ENCODE peak calls at places on chromosomes 11 and 22, in ten cellular contexts. One of them, this sample, is unnamed.
A peak's percentile ranks its signal among the peaks of the same experiment; 100 is the strongest.

GRCh38 chr11:100719809-100720221 is 32.7 kb downstream of the ARHGAP42 start:
- DNase-seq in stimulated activated CD4-positive, alpha-beta T cell treated with anti-CD3 and anti-CD28 coated beads, Interleukin-1b, Interleukin-23, amount 100 ng/mL, for 4 hours: no peak
- DNase-seq in activated CD4-positive, alpha-beta T cell treated with anti-CD3 and anti-CD28 coated beads, Interleukin-2, amount 50 U/mL, for 4 hours: no peak
- DNase-seq in NCI-H774: peak; percentile 52
- DNase-seq in SK-MEL-5: no peak
- DNase-seq in right lobe of liver: peak; percentile 72
- DNase-seq in AG09319: peak; percentile 56
- DNase-seq in progenitor cell of endocrine pancreas: no peak
- DNase-seq in GM10248: no peak
- DNase-seq in nucleus accumbens: no peak
- DNase-seq in this sample: peak; percentile 66

GRCh38 chr22:50473088-50473487 is 1.7 kb downstream of the SBF1 start:
- DNase-seq in stimulated activated CD4-positive, alpha-beta T cell treated with anti-CD3 and anti-CD28 coated beads, Interleukin-1b, Interleukin-23, amount 100 ng/mL, for 4 hours: no peak
- DNase-seq in activated CD4-positive, alpha-beta T cell treated with anti-CD3 and anti-CD28 coated beads, Interleukin-2, amount 50 U/mL, for 4 hours: peak; percentile 39
- DNase-seq in NCI-H774: no peak
- DNase-seq in SK-MEL-5: peak; percentile 60
- DNase-seq in right lobe of liver: no peak
- DNase-seq in AG09319: no peak
- DNase-seq in progenitor cell of endocrine pancreas: no peak
- DNase-seq in GM10248: no peak
- DNase-seq in nucleus accumbens: no peak
- DNase-seq in this sample: no peak

GRCh38 chr22:38862375-38863329 is 9.4 kb downstream of the CBX6 start:
- DNase-seq in stimulated activated CD4-positive, alpha-beta T cell treated with anti-CD3 and anti-CD28 coated beads, Interleukin-1b, Interleukin-23, amount 100 ng/mL, for 4 hours: no peak
- DNase-seq in activated CD4-positive, alpha-beta T cell treated with anti-CD3 and anti-CD28 coated beads, Interleukin-2, amount 50 U/mL, for 4 hours: no peak
- DNase-seq in NCI-H774: no peak
- DNase-seq in SK-MEL-5: peak; percentile 29
- DNase-seq in right lobe of liver: no peak
- DNase-seq in AG09319: no peak
- DNase-seq in progenitor cell of endocrine pancreas: no peak
- DNase-seq in GM10248: no peak
- DNase-seq in nucleus accumbens: peak; percentile 45
- DNase-seq in this sample: no peak

GRCh38 chr11:76240143-76240505 is 33.8 kb upstream of the WNT11 start:
- DNase-seq in stimulated activated CD4-positive, alpha-beta T cell treated with anti-CD3 and anti-CD28 coated beads, Interleukin-1b, Interleukin-23, amount 100 ng/mL, for 4 hours: no peak
- DNase-seq in activated CD4-positive, alpha-beta T cell treated with anti-CD3 and anti-CD28 coated beads, Interleukin-2, amount 50 U/mL, for 4 hours: no peak
- DNase-seq in NCI-H774: no peak
- DNase-seq in SK-MEL-5: no peak
- DNase-seq in right lobe of liver: no peak
- DNase-seq in AG09319: no peak
- DNase-seq in progenitor cell of endocrine pancreas: no peak
- DNase-seq in GM10248: no peak
- DNase-seq in nucleus accumbens: no peak
- DNase-seq in this sample: no peak

GRCh38 chr11:65781962-65782815 is 1.4 kb upstream of the AP5B1 start:
- DNase-seq in stimulated activated CD4-positive, alpha-beta T cell treated with anti-CD3 and anti-CD28 coated beads, Interleukin-1b, Interleukin-23, amount 100 ng/mL, for 4 hours: no peak
- DNase-seq in activated CD4-positive, alpha-beta T cell treated with anti-CD3 and anti-CD28 coated beads, Interleukin-2, amount 50 U/mL, for 4 hours: no peak
- DNase-seq in NCI-H774: no peak
- DNase-seq in SK-MEL-5: no peak
- DNase-seq in right lobe of liver: peak; percentile 46
- DNase-seq in AG09319: no peak
- DNase-seq in progenitor cell of endocrine pancreas: no peak
- DNase-seq in GM10248: no peak
- DNase-seq in nucleus accumbens: no peak
- DNase-seq in this sample: no peak

GRCh38 chr22:22014285-22014659 is 31.7 kb upstream of the TOP3B start:
- DNase-seq in stimulated activated CD4-positive, alpha-beta T cell treated with anti-CD3 and anti-CD28 coated beads, Interleukin-1b, Interleukin-23, amount 100 ng/mL, for 4 hours: no peak
- DNase-seq in activated CD4-positive, alpha-beta T cell treated with anti-CD3 and anti-CD28 coated beads, Interleukin-2, amount 50 U/mL, for 4 hours: no peak
- DNase-seq in NCI-H774: no peak
- DNase-seq in SK-MEL-5: no peak
- DNase-seq in right lobe of liver: no peak
- DNase-seq in AG09319: no peak
- DNase-seq in progenitor cell of endocrine pancreas: no peak
- DNase-seq in GM10248: no peak
- DNase-seq in nucleus accumbens: no peak
- DNase-seq in this sample: no peak

GRCh38 chr11:114482114-114482513 is 42.8 kb downstream of the REXO2 start:
- DNase-seq in stimulated activated CD4-positive, alpha-beta T cell treated with anti-CD3 and anti-CD28 coated beads, Interleukin-1b, Interleukin-23, amount 100 ng/mL, for 4 hours: no peak
- DNase-seq in activated CD4-positive, alpha-beta T cell treated with anti-CD3 and anti-CD28 coated beads, Interleukin-2, amount 50 U/mL, for 4 hours: no peak
- DNase-seq in NCI-H774: no peak
- DNase-seq in SK-MEL-5: no peak
- DNase-seq in right lobe of liver: no peak
- DNase-seq in AG09319: no peak
- DNase-seq in progenitor cell of endocrine pancreas: no peak
- DNase-seq in GM10248: no peak
- DNase-seq in nucleus accumbens: no peak
- DNase-seq in this sample: no peak

GRCh38 chr11:9765320-9766101 is 101.6 kb downstream of the SWAP70 start:
- DNase-seq in stimulated activated CD4-positive, alpha-beta T cell treated with anti-CD3 and anti-CD28 coated beads, Interleukin-1b, Interleukin-23, amount 100 ng/mL, for 4 hours: no peak
- DNase-seq in activated CD4-positive, alpha-beta T cell treated with anti-CD3 and anti-CD28 coated beads, Interleukin-2, amount 50 U/mL, for 4 hours: no peak
- DNase-seq in NCI-H774: no peak
- DNase-seq in SK-MEL-5: no peak
- DNase-seq in right lobe of liver: no peak
- DNase-seq in AG09319: no peak
- DNase-seq in progenitor cell of endocrine pancreas: no peak
- DNase-seq in GM10248: no peak
- DNase-seq in nucleus accumbens: no peak
- DNase-seq in this sample: peak; percentile 89

GRCh38 chr11:85945296-85945695 is 90.1 kb downstream of the CCDC83 start:
- DNase-seq in stimulated activated CD4-positive, alpha-beta T cell treated with anti-CD3 and anti-CD28 coated beads, Interleukin-1b, Interleukin-23, amount 100 ng/mL, for 4 hours: no peak
- DNase-seq in activated CD4-positive, alpha-beta T cell treated with anti-CD3 and anti-CD28 coated beads, Interleukin-2, amount 50 U/mL, for 4 hours: no peak
- DNase-seq in NCI-H774: no peak
- DNase-seq in SK-MEL-5: no peak
- DNase-seq in right lobe of liver: no peak
- DNase-seq in AG09319: no peak
- DNase-seq in progenitor cell of endocrine pancreas: no peak
- DNase-seq in GM10248: no peak
- DNase-seq in nucleus accumbens: no peak
- DNase-seq in this sample: no peak

GRCh38 chr22:30116362-30117117 is 36.3 kb downstream of the HORMAD2 start:
- DNase-seq in stimulated activated CD4-positive, alpha-beta T cell treated with anti-CD3 and anti-CD28 coated beads, Interleukin-1b, Interleukin-23, amount 100 ng/mL, for 4 hours: no peak
- DNase-seq in activated CD4-positive, alpha-beta T cell treated with anti-CD3 and anti-CD28 coated beads, Interleukin-2, amount 50 U/mL, for 4 hours: no peak
- DNase-seq in NCI-H774: no peak
- DNase-seq in SK-MEL-5: no peak
- DNase-seq in right lobe of liver: no peak
- DNase-seq in AG09319: no peak
- DNase-seq in progenitor cell of endocrine pancreas: no peak
- DNase-seq in GM10248: no peak
- DNase-seq in nucleus accumbens: no peak
- DNase-seq in this sample: peak; percentile 13

GRCh38 chr11:73206751-73207280 is 11.3 kb upstream of the P2RY2 start:
- DNase-seq in stimulated activated CD4-positive, alpha-beta T cell treated with anti-CD3 and anti-CD28 coated beads, Interleukin-1b, Interleukin-23, amount 100 ng/mL, for 4 hours: no peak
- DNase-seq in activated CD4-positive, alpha-beta T cell treated with anti-CD3 and anti-CD28 coated beads, Interleukin-2, amount 50 U/mL, for 4 hours: no peak
- DNase-seq in NCI-H774: no peak
- DNase-seq in SK-MEL-5: no peak
- DNase-seq in right lobe of liver: no peak
- DNase-seq in AG09319: no peak
- DNase-seq in progenitor cell of endocrine pancreas: no peak
- DNase-seq in GM10248: no peak
- DNase-seq in nucleus accumbens: no peak
- DNase-seq in this sample: no peak

GRCh38 chr11:68843703-68844312 is 2.1 kb upstream of the CPT1A start:
- DNase-seq in stimulated activated CD4-positive, alpha-beta T cell treated with anti-CD3 and anti-CD28 coated beads, Interleukin-1b, Interleukin-23, amount 100 ng/mL, for 4 hours: peak; percentile 69
- DNase-seq in activated CD4-positive, alpha-beta T cell treated with anti-CD3 and anti-CD28 coated beads, Interleukin-2, amount 50 U/mL, for 4 hours: peak; percentile 61
- DNase-seq in NCI-H774: peak; percentile 95
- DNase-seq in SK-MEL-5: no peak
- DNase-seq in right lobe of liver: peak; percentile 94
- DNase-seq in AG09319: no peak
- DNase-seq in progenitor cell of endocrine pancreas: peak; percentile 70
- DNase-seq in GM10248: peak; percentile 85
- DNase-seq in nucleus accumbens: peak; percentile 24
- DNase-seq in this sample: no peak

GRCh38 chr11:111540921-111541208 is 345 bp downstream of the LAYN start:
- DNase-seq in stimulated activated CD4-positive, alpha-beta T cell treated with anti-CD3 and anti-CD28 coated beads, Interleukin-1b, Interleukin-23, amount 100 ng/mL, for 4 hours: no peak
- DNase-seq in activated CD4-positive, alpha-beta T cell treated with anti-CD3 and anti-CD28 coated beads, Interleukin-2, amount 50 U/mL, for 4 hours: no peak
- DNase-seq in NCI-H774: no peak
- DNase-seq in SK-MEL-5: no peak
- DNase-seq in right lobe of liver: no peak
- DNase-seq in AG09319: no peak
- DNase-seq in progenitor cell of endocrine pancreas: no peak
- DNase-seq in GM10248: peak; percentile 30
- DNase-seq in nucleus accumbens: no peak
- DNase-seq in this sample: no peak

GRCh38 chr11:78200553-78200952 is 11.8 kb downstream of the USP35 start:
- DNase-seq in stimulated activated CD4-positive, alpha-beta T cell treated with anti-CD3 and anti-CD28 coated beads, Interleukin-1b, Interleukin-23, amount 100 ng/mL, for 4 hours: no peak
- DNase-seq in activated CD4-positive, alpha-beta T cell treated with anti-CD3 and anti-CD28 coated beads, Interleukin-2, amount 50 U/mL, for 4 hours: no peak
- DNase-seq in NCI-H774: no peak
- DNase-seq in SK-MEL-5: no peak
- DNase-seq in right lobe of liver: no peak
- DNase-seq in AG09319: no peak
- DNase-seq in progenitor cell of endocrine pancreas: no peak
- DNase-seq in GM10248: no peak
- DNase-seq in nucleus accumbens: no peak
- DNase-seq in this sample: no peak

GRCh38 chr11:133964946-133965632 is 8.3 kb upstream of the IGSF9B start:
- DNase-seq in stimulated activated CD4-positive, alpha-beta T cell treated with anti-CD3 and anti-CD28 coated beads, Interleukin-1b, Interleukin-23, amount 100 ng/mL, for 4 hours: no peak
- DNase-seq in activated CD4-positive, alpha-beta T cell treated with anti-CD3 and anti-CD28 coated beads, Interleukin-2, amount 50 U/mL, for 4 hours: no peak
- DNase-seq in NCI-H774: no peak
- DNase-seq in SK-MEL-5: no peak
- DNase-seq in right lobe of liver: no peak
- DNase-seq in AG09319: no peak
- DNase-seq in progenitor cell of endocrine pancreas: no peak
- DNase-seq in GM10248: no peak
- DNase-seq in nucleus accumbens: no peak
- DNase-seq in this sample: peak; percentile 32

GRCh38 chr11:71188886-71189767 is 63.2 kb downstream of the SHANK2 start:
- DNase-seq in stimulated activated CD4-positive, alpha-beta T cell treated with anti-CD3 and anti-CD28 coated beads, Interleukin-1b, Interleukin-23, amount 100 ng/mL, for 4 hours: no peak
- DNase-seq in activated CD4-positive, alpha-beta T cell treated with anti-CD3 and anti-CD28 coated beads, Interleukin-2, amount 50 U/mL, for 4 hours: no peak
- DNase-seq in NCI-H774: no peak
- DNase-seq in SK-MEL-5: no peak
- DNase-seq in right lobe of liver: peak; percentile 30
- DNase-seq in AG09319: no peak
- DNase-seq in progenitor cell of endocrine pancreas: no peak
- DNase-seq in GM10248: no peak
- DNase-seq in nucleus accumbens: no peak
- DNase-seq in this sample: no peak

GRCh38 chr22:26428515-26429457 is at the start of gene ASPHD2:
- DNase-seq in stimulated activated CD4-positive, alpha-beta T cell treated with anti-CD3 and anti-CD28 coated beads, Interleukin-1b, Interleukin-23, amount 100 ng/mL, for 4 hours: peak; percentile 72
- DNase-seq in activated CD4-positive, alpha-beta T cell treated with anti-CD3 and anti-CD28 coated beads, Interleukin-2, amount 50 U/mL, for 4 hours: peak; percentile 69
- DNase-seq in NCI-H774: peak; percentile 29
- DNase-seq in SK-MEL-5: peak; percentile 66
- DNase-seq in right lobe of liver: no peak
- DNase-seq in AG09319: no peak
- DNase-seq in progenitor cell of endocrine pancreas: peak; percentile 59
- DNase-seq in GM10248: peak; percentile 87
- DNase-seq in nucleus accumbens: peak; percentile 67
- DNase-seq in this sample: no peak

GRCh38 chr22:49583341-49583740 is 244.3 kb downstream of the BRD1 start:
- DNase-seq in stimulated activated CD4-positive, alpha-beta T cell treated with anti-CD3 and anti-CD28 coated beads, Interleukin-1b, Interleukin-23, amount 100 ng/mL, for 4 hours: no peak
- DNase-seq in activated CD4-positive, alpha-beta T cell treated with anti-CD3 and anti-CD28 coated beads, Interleukin-2, amount 50 U/mL, for 4 hours: no peak
- DNase-seq in NCI-H774: no peak
- DNase-seq in SK-MEL-5: no peak
- DNase-seq in right lobe of liver: no peak
- DNase-seq in AG09319: no peak
- DNase-seq in progenitor cell of endocrine pancreas: no peak
- DNase-seq in GM10248: no peak
- DNase-seq in nucleus accumbens: no peak
- DNase-seq in this sample: no peak

GRCh38 chr11:6574816-6575715 is 28.4 kb downstream of the RRP8 start:
- DNase-seq in stimulated activated CD4-positive, alpha-beta T cell treated with anti-CD3 and anti-CD28 coated beads, Interleukin-1b, Interleukin-23, amount 100 ng/mL, for 4 hours: no peak
- DNase-seq in activated CD4-positive, alpha-beta T cell treated with anti-CD3 and anti-CD28 coated beads, Interleukin-2, amount 50 U/mL, for 4 hours: no peak
- DNase-seq in NCI-H774: no peak
- DNase-seq in SK-MEL-5: peak; percentile 82
- DNase-seq in right lobe of liver: no peak
- DNase-seq in AG09319: no peak
- DNase-seq in progenitor cell of endocrine pancreas: no peak
- DNase-seq in GM10248: no peak
- DNase-seq in nucleus accumbens: no peak
- DNase-seq in this sample: no peak

GRCh38 chr11:116931206-116931953 is 94.0 kb upstream of the APOA1 start:
- DNase-seq in stimulated activated CD4-positive, alpha-beta T cell treated with anti-CD3 and anti-CD28 coated beads, Interleukin-1b, Interleukin-23, amount 100 ng/mL, for 4 hours: no peak
- DNase-seq in activated CD4-positive, alpha-beta T cell treated with anti-CD3 and anti-CD28 coated beads, Interleukin-2, amount 50 U/mL, for 4 hours: no peak
- DNase-seq in NCI-H774: no peak
- DNase-seq in SK-MEL-5: no peak
- DNase-seq in right lobe of liver: no peak
- DNase-seq in AG09319: no peak
- DNase-seq in progenitor cell of endocrine pancreas: no peak
- DNase-seq in GM10248: peak; percentile 20
- DNase-seq in nucleus accumbens: no peak
- DNase-seq in this sample: no peak

GRCh38 chr22:39664485-39665200 is 94.1 kb downstream of the CACNA1I start:
- DNase-seq in stimulated activated CD4-positive, alpha-beta T cell treated with anti-CD3 and anti-CD28 coated beads, Interleukin-1b, Interleukin-23, amount 100 ng/mL, for 4 hours: peak; percentile 23
- DNase-seq in activated CD4-positive, alpha-beta T cell treated with anti-CD3 and anti-CD28 coated beads, Interleukin-2, amount 50 U/mL, for 4 hours: peak; percentile 20
- DNase-seq in NCI-H774: peak; percentile 21
- DNase-seq in SK-MEL-5: peak; percentile 30
- DNase-seq in right lobe of liver: no peak
- DNase-seq in AG09319: no peak
- DNase-seq in progenitor cell of endocrine pancreas: peak; percentile 63
- DNase-seq in GM10248: peak; percentile 48
- DNase-seq in nucleus accumbens: no peak
- DNase-seq in this sample: no peak